ENCODE peak calls at places on chromosomes 3 and 15, in four cellular contexts. One of them, this sample, is unnamed.

GRCh38 chr15:77060560-77060959 is 10.3 kb downstream of the TSPAN3 start:
- DNase-seq in GM12878: no peak
- DNase-seq in HepG2: no peak
- DNase-seq in K562: no peak
- DNase-seq in this sample: no peak

GRCh38 chr3:143001034-143001368 is 369 bp upstream of the U2SURP start:
- DNase-seq in K562: no peak
- DNase-seq in HepG2: no peak
- DNase-seq in GM12878: no peak
- DNase-seq in this sample: no peak

GRCh38 chr3:197306374-197307086 is 8.1 kb upstream of the DLG1 start:
- DNase-seq in GM12878: no peak
- DNase-seq in K562: no peak
- DNase-seq in HepG2: peak; percentile 77
- DNase-seq in this sample: no peak

GRCh38 chr15:59105839-59106238 is 893 bp downstream of the CCNB2 start:
- DNase-seq in HepG2: no peak
- DNase-seq in K562: peak; percentile 21
- DNase-seq in GM12878: no peak
- DNase-seq in this sample: peak; percentile 5

GRCh38 chr15:99149366-99149765 is 44.5 kb downstream of the SYNM start:
- DNase-seq in K562: no peak
- DNase-seq in HepG2: no peak
- DNase-seq in GM12878: no peak
- DNase-seq in this sample: no peak

GRCh38 chr3:53744351-53744750 is 101.9 kb downstream of the CHDH start:
- DNase-seq in GM12878: no peak
- DNase-seq in K562: no peak
- DNase-seq in HepG2: no peak
- DNase-seq in this sample: peak; percentile 28

GRCh38 chr3:72342450-72342849 is 505.8 kb downstream of the SHQ1 start:
- DNase-seq in HepG2: no peak
- DNase-seq in GM12878: no peak
- DNase-seq in K562: no peak
- DNase-seq in this sample: no peak

GRCh38 chr3:51799879-51800757 is 21.1 kb upstream of the IQCF6 start:
- DNase-seq in GM12878: peak; percentile 5
- DNase-seq in K562: peak; percentile 50
- DNase-seq in HepG2: peak; percentile 49
- DNase-seq in this sample: peak; percentile 54

GRCh38 chr15:99076555-99077308 is 28.1 kb upstream of the SYNM start:
- DNase-seq in K562: peak; percentile 68
- DNase-seq in HepG2: peak; percentile 67
- DNase-seq in GM12878: peak; percentile 74
- DNase-seq in this sample: peak; percentile 80

GRCh38 chr15:94032571-94032970 is 198.8 kb upstream of the MCTP2 start:
- DNase-seq in HepG2: no peak
- DNase-seq in K562: no peak
- DNase-seq in GM12878: no peak
- DNase-seq in this sample: no peak

GRCh38 chr15:40358492-40359353 is 704 bp downstream of the DISP2 start:
- DNase-seq in K562: peak; percentile 61
- DNase-seq in GM12878: no peak
- DNase-seq in HepG2: no peak
- DNase-seq in this sample: no peak

GRCh38 chr3:136992091-136992490 is 34.3 kb downstream of the IL20RB start:
- DNase-seq in K562: no peak
- DNase-seq in GM12878: no peak
- DNase-seq in HepG2: no peak
- DNase-seq in this sample: peak; percentile 1

GRCh38 chr3:141777957-141778813 is 15.0 kb downstream of the GRK7 start:
- DNase-seq in HepG2: no peak
- DNase-seq in GM12878: no peak
- DNase-seq in K562: no peak
- DNase-seq in this sample: no peak

GRCh38 chr15:80159811-80160569 is 7.2 kb downstream of the FAH start:
- DNase-seq in HepG2: no peak
- DNase-seq in GM12878: no peak
- DNase-seq in K562: no peak
- DNase-seq in this sample: no peak

GRCh38 chr3:23888617-23889228 is 28.1 kb downstream of the NKIRAS1 start:
- DNase-seq in HepG2: peak; percentile 22
- DNase-seq in K562: peak; percentile 58
- DNase-seq in GM12878: no peak
- DNase-seq in this sample: no peak

GRCh38 chr3:59163953-59164352 is 114.1 kb upstream of the CFAP20DC start:
- DNase-seq in GM12878: no peak
- DNase-seq in HepG2: no peak
- DNase-seq in K562: peak; percentile 2
- DNase-seq in this sample: no peak

DNA sequence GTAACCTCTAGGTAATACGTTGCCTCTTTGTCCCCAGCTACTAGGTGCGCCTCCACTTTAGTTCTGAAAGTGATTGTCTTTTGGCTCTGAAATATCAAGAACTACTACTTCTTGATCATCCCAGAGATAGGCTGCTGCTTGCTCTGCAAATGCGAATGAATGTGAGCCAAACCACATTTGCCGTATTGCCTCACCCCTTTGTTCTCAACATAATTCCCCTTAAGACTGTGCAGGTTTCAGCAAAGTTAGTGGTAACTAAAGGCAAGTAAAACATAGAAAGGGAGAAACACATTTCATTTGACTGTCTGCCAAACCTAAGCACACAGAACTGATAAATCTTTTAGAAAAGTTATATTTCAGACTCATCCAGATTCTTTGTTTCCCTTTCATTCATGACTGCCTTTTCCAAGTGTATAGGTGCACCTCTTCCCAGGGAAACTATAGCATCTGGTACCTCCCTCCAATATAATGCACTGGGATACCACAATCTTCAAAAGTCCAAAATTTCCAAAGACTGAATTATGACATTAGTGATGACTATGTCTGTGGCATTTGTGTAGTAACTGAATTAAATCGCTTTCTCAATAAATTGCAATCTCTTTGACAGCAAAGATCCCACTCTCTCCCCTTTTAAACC is 720.6 kb upstream of the CBLB start:
- DNase-seq in HepG2: no peak
- DNase-seq in GM12878: no peak
- DNase-seq in K562: no peak
- DNase-seq in this sample: no peak
- TF ChIP-seq FOXK2 in HepG2: no peak
- TF ChIP-seq FOXK2 in GM12878: no peak
- TF ChIP-seq FOXK2 in K562: no peak
- TF ChIP-seq FOXK2 in this sample: no peak

GRCh38 chr15:61084944-61085367 is 144.1 kb downstream of the RORA start:
- DNase-seq in GM12878: no peak
- DNase-seq in K562: peak; percentile 5
- DNase-seq in HepG2: no peak
- DNase-seq in this sample: peak; percentile 8
- TF ChIP-seq FOXK2 in GM12878: no peak
- TF ChIP-seq FOXK2 in K562: no peak
- TF ChIP-seq FOXK2 in HepG2: no peak
- TF ChIP-seq FOXK2 in this sample: no peak

GRCh38 chr3:149316427-149316826 is 17.0 kb downstream of the TM4SF18 start:
- DNase-seq in K562: no peak
- DNase-seq in HepG2: no peak
- DNase-seq in GM12878: no peak
- DNase-seq in this sample: no peak
- TF ChIP-seq FOXK2 in K562: no peak
- TF ChIP-seq FOXK2 in HepG2: no peak
- TF ChIP-seq FOXK2 in GM12878: no peak
- TF ChIP-seq FOXK2 in this sample: no peak

GRCh38 chr3:148735597-148735996 is 37.9 kb downstream of the AGTR1 start:
- DNase-seq in HepG2: no peak
- DNase-seq in GM12878: no peak
- DNase-seq in K562: no peak
- DNase-seq in this sample: no peak
- TF ChIP-seq FOXK2 in HepG2: no peak
- TF ChIP-seq FOXK2 in GM12878: no peak
- TF ChIP-seq FOXK2 in K562: no peak
- TF ChIP-seq FOXK2 in this sample: no peak

GRCh38 chr3:38643592-38643991 is 5.9 kb downstream of the SCN5A start:
- DNase-seq in GM12878: no peak
- DNase-seq in K562: no peak
- DNase-seq in HepG2: no peak
- DNase-seq in this sample: no peak

GRCh38 chr3:38645601-38646000 is 3.9 kb downstream of the SCN5A start:
- DNase-seq in GM12878: no peak
- DNase-seq in K562: no peak
- DNase-seq in HepG2: no peak
- DNase-seq in this sample: no peak

GRCh38 chr3:38645076-38645475 is 4.4 kb downstream of the SCN5A start:
- DNase-seq in K562: no peak
- DNase-seq in GM12878: no peak
- DNase-seq in HepG2: no peak
- DNase-seq in this sample: no peak

GRCh38 chr3:38644016-38644661 is 5.3 kb downstream of the SCN5A start:
- DNase-seq in HepG2: no peak
- DNase-seq in GM12878: no peak
- DNase-seq in K562: no peak
- DNase-seq in this sample: no peak

GRCh38 chr3:38644662-38645053 is 4.8 kb downstream of the SCN5A start:
- DNase-seq in K562: no peak
- DNase-seq in HepG2: no peak
- DNase-seq in GM12878: no peak
- DNase-seq in this sample: no peak
- TF ChIP-seq FOXK2 in K562: no peak
- TF ChIP-seq FOXK2 in HepG2: no peak
- TF ChIP-seq FOXK2 in GM12878: no peak
- TF ChIP-seq FOXK2 in this sample: no peak

DNA sequence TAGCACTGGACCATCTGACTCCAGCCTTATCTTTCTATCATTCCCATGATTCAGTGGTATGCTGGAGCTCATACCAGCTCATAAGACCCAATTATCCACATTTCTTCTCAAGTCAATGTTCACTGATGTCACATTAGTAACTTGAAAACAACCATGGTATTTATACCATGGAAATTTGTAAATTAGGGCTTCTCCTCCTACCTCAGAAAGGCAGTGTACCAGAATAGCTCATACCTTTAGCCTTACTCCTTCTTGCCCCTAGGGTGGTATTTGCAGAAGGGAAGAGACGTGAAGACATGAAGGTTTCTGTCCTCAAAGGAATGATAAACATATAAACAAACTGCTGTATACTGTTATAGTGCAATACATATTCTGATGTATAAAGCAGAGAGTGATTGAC is 114.2 kb downstream of the NEK11 start:
- DNase-seq in K562: no peak
- DNase-seq in GM12878: no peak
- DNase-seq in HepG2: no peak
- DNase-seq in this sample: no peak
- TF ChIP-seq FOXK2 in K562: no peak
- TF ChIP-seq FOXK2 in GM12878: no peak
- TF ChIP-seq FOXK2 in HepG2: no peak
- TF ChIP-seq FOXK2 in this sample: no peak

GRCh38 chr3:98483626-98484025 is 13.9 kb upstream of the OR5K2 start:
- DNase-seq in GM12878: no peak
- DNase-seq in K562: no peak
- DNase-seq in HepG2: no peak
- DNase-seq in this sample: no peak
- TF ChIP-seq FOXK2 in GM12878: no peak
- TF ChIP-seq FOXK2 in K562: no peak
- TF ChIP-seq FOXK2 in HepG2: no peak
- TF ChIP-seq FOXK2 in this sample: no peak

GRCh38 chr3:27165348-27165747 is 203.8 kb downstream of the NEK10 start:
- DNase-seq in GM12878: no peak
- DNase-seq in HepG2: no peak
- DNase-seq in K562: no peak
- DNase-seq in this sample: no peak

GRCh38 chr3:27171113-27171512 is 198.1 kb downstream of the NEK10 start:
- DNase-seq in GM12878: no peak
- DNase-seq in HepG2: no peak
- DNase-seq in K562: no peak
- DNase-seq in this sample: no peak

GRCh38 chr3:27166888-27167287 is 202.3 kb downstream of the NEK10 start:
- DNase-seq in K562: no peak
- DNase-seq in HepG2: no peak
- DNase-seq in GM12878: no peak
- DNase-seq in this sample: no peak
- TF ChIP-seq FOXK2 in K562: no peak
- TF ChIP-seq FOXK2 in HepG2: no peak
- TF ChIP-seq FOXK2 in GM12878: no peak
- TF ChIP-seq FOXK2 in this sample: no peak

DNA sequence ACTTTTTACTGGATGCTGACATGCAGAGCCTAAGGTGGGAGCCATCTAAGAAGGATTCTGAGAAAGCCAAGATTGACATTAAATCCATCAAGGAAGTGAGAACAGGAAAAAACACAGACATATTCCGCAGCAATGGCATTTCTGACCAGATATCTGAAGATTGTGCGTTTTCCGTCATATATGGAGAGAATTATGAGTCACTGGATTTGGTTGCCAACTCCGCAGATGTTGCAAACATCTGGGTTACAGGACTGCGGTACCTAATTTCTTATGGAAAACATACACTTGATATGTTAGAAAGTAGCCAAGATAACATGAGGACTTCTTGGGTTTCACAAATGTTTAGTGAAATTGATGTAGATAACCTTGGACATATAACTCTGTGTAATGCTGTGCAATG is 125.1 kb downstream of the PLCL2 start:
- DNase-seq in GM12878: no peak
- DNase-seq in HepG2: no peak
- DNase-seq in K562: no peak
- DNase-seq in this sample: no peak
- TF ChIP-seq FOXK2 in GM12878: no peak
- TF ChIP-seq FOXK2 in HepG2: no peak
- TF ChIP-seq FOXK2 in K562: no peak
- TF ChIP-seq FOXK2 in this sample: no peak

This sample was measured in HEK293T.